ENCODE peak calls at places on chromosomes 5 and 9, in six cellular contexts. N, A, M, S, E and W are unnamed samples.

GRCh38 chr9:23582836-23583235 is 243.2 kb downstream of the ELAVL2 start:
- DNase-seq in N (no peak), A (no peak), M (no peak), S (no peak), E (no peak), W (no peak)

GRCh38 chr9:110443878-110444245 is 106.2 kb upstream of the TXNDC8 start:
- DNase-seq in N (no peak), A (no peak), M (no peak), S (no peak), E (no peak), W (no peak)

GRCh38 chr5:65924366-65925093 is 1.8 kb upstream of the ERBIN start:
- DNase-seq in N (no peak), A (peak), M (no peak), S (no peak), E (no peak), W (no peak)

GRCh38 chr5:134994560-134995156 is 27.0 kb downstream of the CATSPER3 start:
- DNase-seq in N (no peak), A (no peak), M (no peak), S (no peak), E (no peak), W (no peak)

GRCh38 chr5:172877496-172878260 is 43.6 kb downstream of the ERGIC1 start:
- DNase-seq in N (no peak), A (no peak), M (no peak), S (no peak), E (no peak), W (no peak)

GRCh38 chr5:39452846-39453245 is 28.1 kb upstream of the DAB2 start:
- DNase-seq in N (no peak), A (no peak), M (no peak), S (no peak), E (no peak), W (no peak)

GRCh38 chr5:151624486-151624885 is 33.4 kb upstream of the FAT2 start:
- DNase-seq in N (no peak), A (no peak), M (no peak), S (no peak), E (no peak), W (no peak)

GRCh38 chr9:109989296-109989695 is 209.3 kb downstream of the PALM2AKAP2 start:
- DNase-seq in N (no peak), A (no peak), M (no peak), S (no peak), E (no peak), W (no peak)

GRCh38 chr5:91126888-91127287 is 256.2 kb downstream of the ARRDC3 start:
- DNase-seq in N (peak), A (no peak), M (no peak), S (no peak), E (no peak), W (no peak)

GRCh38 chr9:107895524-107896001 is 406.0 kb upstream of the KLF4 start:
- DNase-seq in N (no peak), A (no peak), M (no peak), S (no peak), E (no peak), W (no peak)

GRCh38 chr9:135336722-135337490 is 142.7 kb upstream of the PPP1R26 start:
- DNase-seq in N (no peak), A (no peak), M (no peak), S (no peak), E (peak), W (peak)

GRCh38 chr5:64811050-64811640 is 42.4 kb downstream of the CWC27 start:
- DNase-seq in N (no peak), A (no peak), M (no peak), S (peak), E (no peak), W (no peak)

GRCh38 chr9:114972510-114972909 is 42.1 kb upstream of the TNFSF8 start:
- DNase-seq in N (no peak), A (no peak), M (no peak), S (no peak), E (no peak), W (no peak)

GRCh38 chr5:151665584-151665982 is 21.1 kb downstream of the SPARC start:
- DNase-seq in N (no peak), A (no peak), M (no peak), S (no peak), E (no peak), W (no peak)

GRCh38 chr9:91944711-91945110 is 5.3 kb downstream of the ROR2 start:
- DNase-seq in N (no peak), A (no peak), M (no peak), S (no peak), E (no peak), W (no peak)

GRCh38 chr5:127229185-127229889 is 61.3 kb upstream of the MEGF10 start:
- DNase-seq in N (peak), A (peak), M (peak), S (peak), E (peak), W (peak)

GRCh38 chr9:4489562-4489918 is 728 bp upstream of the SLC1A1 start:
- DNase-seq in N (peak), A (no peak), M (no peak), S (no peak), E (peak), W (no peak)

GRCh38 chr5:53874409-53874808 is 314.0 kb downstream of the NDUFS4 start:
- DNase-seq in N (no peak), A (no peak), M (no peak), S (peak), E (no peak), W (no peak)

GRCh38 chr9:28073278-28073677 is 500.0 kb upstream of the C9orf72 start:
- DNase-seq in N (peak), A (no peak), M (no peak), S (peak), E (no peak), W (no peak)

GRCh38 chr5:176803027-176803942 is 7.1 kb upstream of the UNC5A start:
- DNase-seq in N (no peak), A (no peak), M (no peak), S (no peak), E (no peak), W (no peak)

GRCh38 chr5:59173568-59173967 is 590.7 kb downstream of the RAB3C start:
- DNase-seq in N (no peak), A (no peak), M (no peak), S (no peak), E (no peak), W (no peak)

GRCh38 chr5:10572451-10572850 is 8.6 kb downstream of the ANKRD33B start:
- DNase-seq in N (no peak), A (no peak), M (no peak), S (no peak), E (no peak), W (peak)

GRCh38 chr5:126852104-126852531 is 75.2 kb downstream of the LMNB1 start:
- DNase-seq in N (no peak), A (no peak), M (no peak), S (peak), E (no peak), W (no peak)

GRCh38 chr9:125302241-125302640 is 40.6 kb downstream of the GAPVD1 start:
- DNase-seq in N (no peak), A (no peak), M (no peak), S (no peak), E (no peak), W (no peak)

GRCh38 chr9:87035868-87036267 is 88.6 kb upstream of the GAS1 start:
- DNase-seq in N (no peak), A (no peak), M (no peak), S (no peak), E (no peak), W (no peak)

GRCh38 chr5:53766683-53767082 is 206.2 kb downstream of the NDUFS4 start:
- DNase-seq in N (no peak), A (no peak), M (no peak), S (peak), E (no peak), W (no peak)

DNA sequence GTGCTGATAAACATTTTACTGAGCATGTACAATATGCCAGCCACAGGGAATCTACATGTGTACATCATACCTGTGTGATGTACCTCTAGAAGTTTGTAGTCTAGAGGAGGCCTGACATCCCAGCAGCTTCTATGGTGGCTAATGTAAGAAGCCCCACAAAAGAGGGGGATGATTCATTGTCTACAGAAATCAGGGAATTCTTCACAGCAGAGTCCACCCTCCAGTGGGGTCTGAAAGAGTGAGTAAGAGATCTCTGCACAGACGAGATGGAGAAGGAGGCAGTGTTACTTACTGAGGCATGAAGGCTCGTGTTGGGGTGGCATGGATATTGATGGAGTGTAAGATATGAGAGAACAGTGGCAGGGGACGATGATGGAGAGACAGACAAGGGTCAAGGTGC is 103.0 kb downstream of the NTRK2 start:
- DNase-seq in N (no peak), A (no peak), M (no peak), S (no peak), E (no peak), W (no peak)
- H3K27ac ChIP-seq in N (no peak), A (no peak), M (no peak), S (no peak), E (no peak), W (no peak)

GRCh38 chr5:141941307-141941706 is 16.7 kb downstream of the PCDH12 start:
- DNase-seq in N (no peak), A (no peak), M (no peak), S (no peak), E (peak), W (no peak)
- H3K27ac ChIP-seq in N (no peak), A (no peak), M (peak), S (peak), E (peak), W (peak)

GRCh38 chr5:776862-777711 is 7.4 kb downstream of the ZDHHC11B start:
- DNase-seq in N (no peak), A (no peak), M (no peak), S (no peak), E (no peak), W (peak)

GRCh38 chr5:777756-778161 is 6.8 kb downstream of the ZDHHC11B start:
- DNase-seq in N (no peak), A (no peak), M (no peak), S (no peak), E (no peak), W (peak)

GRCh38 chr5:775960-776861 is 8.3 kb downstream of the ZDHHC11B start:
- DNase-seq in N (no peak), A (no peak), M (peak), S (no peak), E (peak), W (peak)

DNA sequence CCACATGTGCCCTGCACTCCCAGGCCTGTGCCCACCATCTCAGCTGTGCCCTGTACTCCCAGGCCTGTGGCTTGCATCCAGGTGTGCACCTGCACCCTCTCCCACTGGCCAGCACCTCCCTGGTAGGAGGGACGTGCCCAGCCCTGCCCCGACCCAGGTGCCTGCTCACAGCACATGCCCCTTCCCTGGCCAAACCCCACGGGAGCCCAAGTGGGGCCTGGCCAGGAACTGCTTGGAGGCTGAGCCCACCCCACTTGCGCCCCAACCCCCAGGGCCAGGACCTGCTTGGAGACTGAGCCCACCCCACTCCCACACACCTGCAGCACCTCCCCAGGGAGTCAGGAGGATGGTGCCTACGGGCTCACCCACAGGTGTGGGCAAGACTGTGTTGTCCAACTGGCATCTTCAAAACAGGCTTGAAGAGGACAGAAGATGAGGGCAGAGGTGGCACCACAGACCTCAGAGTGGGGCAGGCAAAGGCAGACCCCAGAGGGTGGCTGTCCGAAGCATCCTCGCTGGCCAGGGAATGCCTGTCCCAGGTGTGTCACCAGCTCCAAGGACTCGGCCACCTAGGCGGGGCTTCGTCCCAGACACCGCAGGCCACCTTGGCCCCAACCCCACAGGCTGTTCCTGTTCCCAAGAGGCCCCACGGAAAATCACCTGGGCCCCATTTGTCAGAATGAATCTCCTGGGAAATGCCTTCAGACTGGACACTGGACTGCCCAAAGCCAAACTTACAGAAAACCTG is 10.8 kb downstream of the ZDHHC11B start:
- DNase-seq in N (peak), A (no peak), M (peak), S (no peak), E (peak), W (peak)
- H3K27ac ChIP-seq in N (no peak), A (no peak), M (no peak), S (no peak), E (no peak), W (no peak)

DNA sequence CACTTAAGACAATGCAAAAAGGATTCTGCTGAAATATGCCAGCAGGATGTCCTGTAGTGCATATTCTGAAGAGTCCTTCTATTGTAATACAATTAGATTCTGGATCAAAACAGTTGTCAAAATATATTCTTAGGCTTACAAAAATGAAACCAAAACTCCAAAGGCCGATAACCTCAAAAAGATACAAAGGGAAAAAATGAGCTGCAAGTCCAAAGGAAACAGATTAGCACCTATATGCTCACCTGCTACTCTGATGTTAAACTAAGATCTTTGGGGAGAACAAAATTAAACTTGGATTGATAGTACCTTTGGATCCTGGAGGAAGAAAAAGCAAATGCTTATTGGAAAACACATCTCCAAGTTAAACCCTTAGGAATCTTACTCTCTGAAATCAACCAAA is 397.1 kb downstream of the SPATA31D1 start:
- DNase-seq in N (no peak), A (no peak), M (no peak), S (no peak), E (no peak), W (no peak)
- H3K27ac ChIP-seq in N (no peak), A (no peak), M (no peak), S (no peak), E (no peak), W (no peak)

DNA sequence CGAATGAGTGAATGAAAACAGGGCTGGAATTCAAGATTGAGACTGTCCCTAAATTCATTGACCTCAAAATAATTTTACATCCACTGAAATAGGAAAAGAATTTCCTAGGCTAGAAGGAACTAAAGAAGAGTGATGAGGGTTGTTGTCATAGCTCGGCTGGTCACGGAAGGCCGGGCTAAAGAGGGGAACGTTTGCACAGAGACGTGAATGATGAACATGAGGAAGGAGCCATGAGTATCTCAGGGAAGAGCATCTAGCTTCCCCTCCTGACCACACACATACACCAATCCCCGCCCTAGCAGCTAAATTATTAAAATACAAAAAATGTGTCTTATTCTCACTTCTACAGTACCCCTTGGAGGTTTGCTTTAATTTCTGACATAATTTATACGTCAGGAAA is 124.4 kb upstream of the ABCA1 start:
- DNase-seq in N (no peak), A (no peak), M (no peak), S (no peak), E (no peak), W (no peak)
- H3K27ac ChIP-seq in N (no peak), A (no peak), M (no peak), S (no peak), E (no peak), W (peak)

GRCh38 chr5:62282079-62282478 is 23.9 kb upstream of the KIF2A start:
- DNase-seq in N (no peak), A (no peak), M (no peak), S (no peak), E (no peak), W (no peak)

GRCh38 chr5:62284946-62285891 is 20.8 kb upstream of the KIF2A start:
- DNase-seq in N (no peak), A (no peak), M (no peak), S (no peak), E (no peak), W (no peak)

GRCh38 chr5:62283856-62284255 is 22.1 kb upstream of the KIF2A start:
- DNase-seq in N (no peak), A (no peak), M (no peak), S (no peak), E (no peak), W (no peak)

GRCh38 chr5:62281411-62281810 is 24.6 kb upstream of the KIF2A start:
- DNase-seq in N (no peak), A (no peak), M (no peak), S (no peak), E (no peak), W (no peak)

GRCh38 chr5:62282951-62283446 is 23.0 kb upstream of the KIF2A start:
- DNase-seq in N (no peak), A (no peak), M (no peak), S (peak), E (no peak), W (no peak)
- H3K27ac ChIP-seq in N (no peak), A (no peak), M (no peak), S (no peak), E (no peak), W (no peak)